ENCODE peak calls at places on chromosomes 5 and 9, in five cellular contexts. E is Panc1, T is gastrocnemius medialis, B is HepG2, U is left lung. W is an unnamed sample.
A peak's percentile ranks its signal among the peaks of the same experiment; 100 is the strongest.

GRCh38 chr9:90613502-90613901 is 29.1 kb downstream of the DIRAS2 start:
- ATAC-seq in E (no peak), T (no peak), B (no peak), U (no peak), W (no peak)

GRCh38 chr9:6902423-6902822 is 144.7 kb downstream of the KDM4C start:
- ATAC-seq in E (no peak), T (no peak), B (no peak), U (no peak), W (no peak)

GRCh38 chr5:111229871-111230812 is 6.0 kb downstream of the CAMK4 start:
- ATAC-seq in E (no peak), T (no peak), B (no peak), U (no peak), W (no peak)

GRCh38 chr5:16457451-16457850 is 8.1 kb downstream of the ZNF622 start:
- ATAC-seq in E (no peak), T (peak; percentile 65), B (no peak), U (no peak), W (no peak)

GRCh38 chr9:8879284-8879683 is 1079.7 kb upstream of the DMAC1 start:
- ATAC-seq in E (no peak), T (no peak), B (no peak), U (no peak), W (no peak)

GRCh38 chr9:87849144-87849741 is 33.4 kb upstream of the SPATA31E1 start:
- ATAC-seq in E (no peak), T (no peak), B (no peak), U (no peak), W (no peak)

GRCh38 chr5:32170303-32171170 is 3.6 kb downstream of the GOLPH3 start:
- ATAC-seq in E (no peak), T (no peak), B (no peak), U (peak; percentile 1), W (no peak)

GRCh38 chr5:71475788-71476384 is 20.4 kb downstream of the BDP1 start:
- ATAC-seq in E (peak; percentile 87), T (no peak), B (peak; percentile 90), U (peak; percentile 66), W (no peak)

GRCh38 chr5:10482791-10483530 is 41.3 kb downstream of the ROPN1L start:
- ATAC-seq in E (no peak), T (no peak), B (no peak), U (no peak), W (no peak)

GRCh38 chr5:156835905-156836304 is 14.2 kb upstream of the PPP1R2B start:
- ATAC-seq in E (no peak), T (no peak), B (no peak), U (no peak), W (no peak)

GRCh38 chr5:132635873-132636272 is 22.1 kb upstream of the IL13 start:
- ATAC-seq in E (no peak), T (no peak), B (no peak), U (no peak), W (no peak)

GRCh38 chr5:78527054-78527884 is 121.3 kb downstream of the LHFPL2 start:
- ATAC-seq in E (no peak), T (peak; percentile 86), B (no peak), U (peak; percentile 86), W (peak; percentile 85)

GRCh38 chr9:27600254-27600653 is 27.0 kb upstream of the C9orf72 start:
- ATAC-seq in E (no peak), T (no peak), B (no peak), U (peak; percentile 68), W (no peak)

GRCh38 chr5:9765421-9765820 is 135.3 kb upstream of the TAS2R1 start:
- ATAC-seq in E (no peak), T (no peak), B (no peak), U (no peak), W (no peak)

GRCh38 chr5:178234753-178235599 is 2.4 kb upstream of the PHYKPL start:
- ATAC-seq in E (peak; percentile 51), T (no peak), B (peak; percentile 27), U (peak; percentile 36), W (no peak)

GRCh38 chr5:139689631-139690384 is 41.7 kb downstream of the CXXC5 start:
- ATAC-seq in E (peak; percentile 63), T (no peak), B (peak; percentile 47), U (peak; percentile 54), W (peak; percentile 16)

GRCh38 chr9:99433095-99433494 is 211.0 kb downstream of the SEC61B start:
- ATAC-seq in E (no peak), T (no peak), B (no peak), U (no peak), W (no peak)

GRCh38 chr9:23747088-23747748 is 78.8 kb downstream of the ELAVL2 start:
- ATAC-seq in E (no peak), T (no peak), B (no peak), U (no peak), W (no peak)

GRCh38 chr9:83130541-83130940 is 67.6 kb upstream of the RASEF start:
- ATAC-seq in E (no peak), T (no peak), B (no peak), U (peak; percentile 68), W (no peak)

GRCh38 chr5:157539623-157540022 is 36.0 kb downstream of the ADAM19 start:
- ATAC-seq in E (no peak), T (no peak), B (no peak), U (no peak), W (no peak)

GRCh38 chr9:111965566-111966019 is 69.0 kb downstream of the UGCG start:
- ATAC-seq in E (peak; percentile 72), T (peak; percentile 76), B (no peak), U (peak; percentile 87), W (no peak)

GRCh38 chr5:42832060-42832459 is 20.4 kb upstream of the SELENOP start:
- ATAC-seq in E (no peak), T (no peak), B (no peak), U (no peak), W (no peak)

GRCh38 chr5:143245929-143246561 is 157.4 kb downstream of the NR3C1 start:
- ATAC-seq in E (peak; percentile 91), T (peak; percentile 82), B (peak; percentile 86), U (peak; percentile 39), W (peak; percentile 28)

GRCh38 chr5:55143624-55144023 is 16.3 kb upstream of the GPX8 start:
- ATAC-seq in E (no peak), T (no peak), B (peak; percentile 94), U (no peak), W (no peak)

GRCh38 chr9:30732060-30732459 is 1652.4 kb upstream of the ACO1 start:
- ATAC-seq in E (no peak), T (no peak), B (peak; percentile 90), U (no peak), W (no peak)

GRCh38 chr9:121915304-121915625 is 177.8 kb downstream of the TTLL11 start:
- ATAC-seq in E (no peak), T (no peak), B (no peak), U (no peak), W (no peak)

GRCh38 chr9:134551657-134552348 is 89.8 kb upstream of the COL5A1 start:
- ATAC-seq in E (peak; percentile 56), T (no peak), B (no peak), U (peak; percentile 51), W (no peak)

GRCh38 chr9:1880038-1880565 is 135.0 kb upstream of the SMARCA2 start:
- ATAC-seq in E (no peak), T (no peak), B (no peak), U (no peak), W (no peak)

GRCh38 chr5:9919306-9920030 is 289.3 kb upstream of the TAS2R1 start:
- ATAC-seq in E (no peak), T (no peak), B (no peak), U (no peak), W (no peak)

GRCh38 chr9:23322392-23322791 is 503.6 kb downstream of the ELAVL2 start:
- ATAC-seq in E (no peak), T (no peak), B (no peak), U (no peak), W (no peak)

GRCh38 chr9:91770229-91770628 is 179.8 kb downstream of the ROR2 start:
- ATAC-seq in E (no peak), T (no peak), B (no peak), U (no peak), W (no peak)

GRCh38 chr5:2563046-2563445 is 188.4 kb downstream of the IRX2 start:
- ATAC-seq in E (no peak), T (no peak), B (no peak), U (no peak), W (no peak)

GRCh38 chr5:134141346-134142050 is 27.0 kb downstream of the TCF7 start:
- ATAC-seq in E (no peak), T (no peak), B (peak; percentile 3), U (no peak), W (no peak)

GRCh38 chr5:172901788-172902496 is 57.3 kb upstream of the RPL26L1 start:
- ATAC-seq in E (peak; percentile 30), T (no peak), B (peak; percentile 46), U (peak; percentile 7), W (no peak)
- H3K4me1 ChIP-seq in E (peaks cover 77% of the 10 kb centered on the region), T (peaks cover 91% of the 10 kb centered on the region), B (peaks cover 44% of the 10 kb centered on the region), U (peaks cover 68% of the 10 kb centered on the region), W (peaks cover 21% of the 10 kb centered on the region)

GRCh38 chr5:145236966-145237365 is 598.2 kb downstream of the PRELID2 start:
- ATAC-seq in E (no peak), T (no peak), B (no peak), U (no peak), W (no peak)

GRCh38 chr5:145233461-145233860 is 601.7 kb downstream of the PRELID2 start:
- ATAC-seq in E (no peak), T (no peak), B (no peak), U (no peak), W (no peak)

GRCh38 chr5:145243016-145243415 is 592.1 kb downstream of the PRELID2 start:
- ATAC-seq in E (no peak), T (no peak), B (no peak), U (no peak), W (no peak)

GRCh38 chr5:145236127-145236526 is 599.0 kb downstream of the PRELID2 start:
- ATAC-seq in E (no peak), T (no peak), B (no peak), U (no peak), W (no peak)

DNA sequence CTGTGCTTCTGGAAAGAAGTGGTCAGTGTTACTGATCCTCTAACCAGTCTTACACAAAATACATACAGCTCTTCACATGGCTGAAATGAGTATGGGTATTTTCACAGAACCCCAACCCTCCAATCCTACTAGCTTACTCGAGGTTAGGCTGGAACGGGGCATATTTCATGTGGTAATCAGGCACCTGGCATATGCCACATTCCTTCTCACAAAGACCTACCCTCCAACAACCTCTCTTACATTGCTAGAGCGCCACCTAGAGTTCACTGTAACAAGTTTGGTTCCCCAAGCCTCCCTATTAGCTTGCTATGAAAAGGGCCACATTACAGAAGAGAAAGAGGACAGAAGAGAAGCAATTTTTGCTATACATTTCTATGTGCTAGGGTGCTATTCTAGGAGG is 597.3 kb downstream of the PRELID2 start:
- ATAC-seq in E (peak; percentile 82), T (no peak), B (peak; percentile 88), U (peak; percentile 80), W (no peak)
- TF ChIP-seq CTCF in E (peak; percentile 68), T (no peak), B (peak; percentile 76), U (no peak), W (no peak)

GRCh38 chr5:105033642-105034217 is 1471.1 kb upstream of the NUDT12 start:
- ATAC-seq in E (no peak), T (no peak), B (no peak), U (no peak), W (no peak)
- H3K4me3 ChIP-seq in E (no peak overlapping the region), T (no peak overlapping the region), B (no peak overlapping the region), U (no peak overlapping the region), W (no peak overlapping the region)

DNA sequence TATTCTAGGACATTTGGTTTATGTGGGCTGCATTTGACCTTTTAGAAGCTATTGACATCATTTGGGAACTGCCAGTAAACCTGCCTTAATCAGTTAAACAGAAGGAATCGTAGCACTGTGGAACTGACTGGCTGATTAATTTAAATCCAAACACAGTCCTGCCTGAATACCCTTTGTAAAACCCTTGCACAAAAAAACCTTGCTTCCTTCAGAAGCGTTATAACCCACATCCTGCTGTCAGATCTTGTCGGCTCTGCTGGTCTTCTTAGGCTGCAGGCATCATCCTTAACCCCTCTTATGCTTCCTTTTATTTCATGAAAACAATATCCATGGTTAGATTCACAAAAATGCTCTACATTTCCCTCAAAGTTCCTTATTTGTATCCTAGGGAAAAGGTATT is 46.3 kb downstream of the PAM start:
- ATAC-seq in E (no peak), T (no peak), B (no peak), U (no peak), W (no peak)
- H3K4me1 ChIP-seq in E (no peaks in the 10 kb centered on the region), T (peaks cover 58% of the 10 kb centered on the region), B (peaks cover 7% of the 10 kb centered on the region), U (peaks cover 25% of the 10 kb centered on the region), W (no peaks in the 10 kb centered on the region)